ENCODE peak calls at places on chromosomes 6 and 20, in eight cellular contexts. One of them, this sample, is unnamed.

GRCh38 chr6:2412731-2413130 is 167.3 kb upstream of the GMDS start:
- DNase-seq in SHP77: no peak
- DNase-seq in cerebellum: no peak
- DNase-seq in A172: peak
- DNase-seq in NCI-H226: peak
- DNase-seq in T-helper 9 cell: no peak
- DNase-seq in mesothelial cell of epicardium: no peak
- DNase-seq in CD8-positive, alpha-beta memory T cell: no peak
- DNase-seq in this sample: peak

GRCh38 chr20:61628480-61628879 is 376.4 kb downstream of the CDH4 start:
- DNase-seq in SHP77: no peak
- DNase-seq in cerebellum: no peak
- DNase-seq in A172: no peak
- DNase-seq in NCI-H226: no peak
- DNase-seq in T-helper 9 cell: no peak
- DNase-seq in mesothelial cell of epicardium: no peak
- DNase-seq in CD8-positive, alpha-beta memory T cell: no peak
- DNase-seq in this sample: no peak

GRCh38 chr6:135212020-135212806 is 31.1 kb downstream of the MYB start:
- DNase-seq in SHP77: no peak
- DNase-seq in cerebellum: no peak
- DNase-seq in A172: peak
- DNase-seq in NCI-H226: peak
- DNase-seq in T-helper 9 cell: no peak
- DNase-seq in mesothelial cell of epicardium: no peak
- DNase-seq in CD8-positive, alpha-beta memory T cell: no peak
- DNase-seq in this sample: peak

GRCh38 chr6:13044896-13045295 is 283.4 kb downstream of the TBC1D7 start:
- DNase-seq in SHP77: no peak
- DNase-seq in cerebellum: no peak
- DNase-seq in A172: no peak
- DNase-seq in NCI-H226: no peak
- DNase-seq in T-helper 9 cell: no peak
- DNase-seq in mesothelial cell of epicardium: no peak
- DNase-seq in CD8-positive, alpha-beta memory T cell: no peak
- DNase-seq in this sample: no peak

GRCh38 chr6:152232494-152233151 is 404.5 kb downstream of the SYNE1 start:
- DNase-seq in SHP77: no peak
- DNase-seq in cerebellum: no peak
- DNase-seq in A172: no peak
- DNase-seq in NCI-H226: peak
- DNase-seq in T-helper 9 cell: no peak
- DNase-seq in mesothelial cell of epicardium: no peak
- DNase-seq in CD8-positive, alpha-beta memory T cell: peak
- DNase-seq in this sample: no peak

GRCh38 chr20:45781391-45781931 is 10.2 kb downstream of the WFDC3 start:
- DNase-seq in SHP77: no peak
- DNase-seq in cerebellum: no peak
- DNase-seq in A172: peak
- DNase-seq in NCI-H226: peak
- DNase-seq in T-helper 9 cell: no peak
- DNase-seq in mesothelial cell of epicardium: no peak
- DNase-seq in CD8-positive, alpha-beta memory T cell: no peak
- DNase-seq in this sample: peak

GRCh38 chr20:53621482-53622246 is 28.0 kb upstream of the ZNF217 start:
- DNase-seq in SHP77: no peak
- DNase-seq in cerebellum: no peak
- DNase-seq in A172: peak
- DNase-seq in NCI-H226: peak
- DNase-seq in T-helper 9 cell: no peak
- DNase-seq in mesothelial cell of epicardium: no peak
- DNase-seq in CD8-positive, alpha-beta memory T cell: no peak
- DNase-seq in this sample: peak

GRCh38 chr20:14820771-14821170 is 483.4 kb upstream of the FLRT3 start:
- DNase-seq in SHP77: no peak
- DNase-seq in cerebellum: no peak
- DNase-seq in A172: no peak
- DNase-seq in NCI-H226: no peak
- DNase-seq in T-helper 9 cell: no peak
- DNase-seq in mesothelial cell of epicardium: no peak
- DNase-seq in CD8-positive, alpha-beta memory T cell: no peak
- DNase-seq in this sample: no peak